ENCODE peak calls at places on chromosomes 4 and X, in four cellular contexts. A is CD4-positive, CD25-positive, alpha-beta regulatory T cell; H is activated CD4-positive, alpha-beta T cell treated with anti-CD3 and anti-CD28 coated beads, Interleukin-2, amount 10 ng/mL, durations not matched to agents 7 days and 5 days; S is K562. L is an unnamed sample.

GRCh38 chr4:102431608-102431961 is 69.6 kb upstream of the NFKB1 start:
- DNase-seq in A (no peak), H (no peak), S (no peak), L (no peak)

GRCh38 chr4:168408620-168409019 is 71.7 kb downstream of the DDX60L start:
- DNase-seq in A (no peak), H (no peak), S (no peak), L (no peak)

GRCh38 chr4:169283114-169283509 is 12.4 kb upstream of the SH3RF1 start:
- DNase-seq in A (no peak), H (no peak), S (no peak), L (no peak)

GRCh38 chr4:137390141-137390540 is 142.2 kb downstream of the PCDH18 start:
- DNase-seq in A (no peak), H (no peak), S (no peak), L (no peak)

GRCh38 chr4:145736241-145736831 is 56.4 kb downstream of the C4orf51 start:
- DNase-seq in A (no peak), H (no peak), S (no peak), L (no peak)

GRCh38 chr4:169774466-169775445 is 17.0 kb upstream of the HPF1 start:
- DNase-seq in A (peak), H (peak), S (peak), L (peak)

GRCh38 chrX:10124506-10125247 is 32.1 kb upstream of the CLCN4 start:
- DNase-seq in A (no peak), H (no peak), S (no peak), L (no peak)

GRCh38 chr4:71456841-71457240 is 118.0 kb downstream of the SLC4A4 start:
- DNase-seq in A (no peak), H (no peak), S (no peak), L (no peak)

GRCh38 chr4:41369680-41370079 is 113.0 kb downstream of the UCHL1 start:
- DNase-seq in A (no peak), H (no peak), S (no peak), L (no peak)

GRCh38 chrX:39261446-39262147 is 460.3 kb downstream of the MID1IP1 start:
- DNase-seq in A (peak), H (peak), S (peak), L (peak)

GRCh38 chrX:138150709-138151108 is 560.8 kb downstream of the FGF13 start:
- DNase-seq in A (peak), H (no peak), S (peak), L (no peak)

GRCh38 chr4:13912966-13913365 is 285.4 kb upstream of the BOD1L1 start:
- DNase-seq in A (no peak), H (no peak), S (no peak), L (no peak)

GRCh38 chrX:136163694-136164093 is 16.4 kb downstream of the FHL1 start:
- DNase-seq in A (no peak), H (no peak), S (no peak), L (no peak)

GRCh38 chr4:47686294-47686872 is 151.5 kb downstream of the CORIN start:
- DNase-seq in A (peak), H (peak), S (peak), L (peak)

GRCh38 chr4:134390327-134390726 is 188.7 kb upstream of the PABPC4L start:
- DNase-seq in A (no peak), H (no peak), S (no peak), L (no peak)

GRCh38 chr4:82561745-82562552 is at the start of gene TMEM150C:
- DNase-seq in A (no peak), H (no peak), S (no peak), L (peak)

GRCh38 chr4:127364397-127364796 is 268.4 kb upstream of the INTU start:
- DNase-seq in A (no peak), H (no peak), S (no peak), L (no peak)

GRCh38 chrX:49286136-49286535 is 16.5 kb downstream of the PPP1R3F start:
- DNase-seq in A (no peak), H (no peak), S (no peak), L (no peak)

GRCh38 chrX:139026406-139027200 is 315.1 kb upstream of the FGF13 start:
- DNase-seq in A (no peak), H (no peak), S (no peak), L (no peak)

GRCh38 chr4:128837679-128838078 is 28.2 kb downstream of the JADE1 start:
- DNase-seq in A (no peak), H (no peak), S (no peak), L (no peak)

GRCh38 chrX:40325161-40325560 is 227.4 kb upstream of the BCOR start:
- DNase-seq in A (no peak), H (no peak), S (no peak), L (no peak)

L was measured in HuH-7.